ENCODE peak calls at places on chromosome 13, in nine cellular contexts. Z, W, J, M, Y, D, X, A and I are unnamed samples.

GRCh38 chr13:51895906-51896888 is 34.4 kb downstream of the CCDC70 start:
- DNase-seq in Y (peak; percentile 60), X (peak; percentile 56), Z (peak; percentile 7), M (peak; percentile 65), D (peak; percentile 70), J (peak; percentile 57), A (peak; percentile 84), W (no peak), I (no peak)

GRCh38 chr13:26050568-26051230 is 1.1 kb downstream of the SHISA2 start:
- DNase-seq in Z (no peak), J (no peak), A (peak; percentile 83), D (peak; percentile 68), W (no peak), Y (no peak), X (no peak), M (no peak), I (no peak)

GRCh38 chr13:22256111-22256639 is 585.3 kb downstream of the FGF9 start:
- DNase-seq in W (no peak), D (no peak), M (no peak), Z (no peak), J (no peak), X (no peak), A (no peak), Y (no peak), I (no peak)

GRCh38 chr13:95288899-95289500 is 12.3 kb downstream of the ABCC4 start:
- DNase-seq in J (no peak), Z (no peak), W (no peak), Y (no peak), X (no peak), M (no peak), D (no peak), A (peak; percentile 64), I (peak; percentile 78)

GRCh38 chr13:97875218-97875617 is 78.3 kb upstream of the IPO5 start:
- DNase-seq in W (no peak), X (no peak), J (no peak), Z (no peak), A (no peak), Y (no peak), D (no peak), M (no peak), I (no peak)

GRCh38 chr13:83286737-83287136 is 595.5 kb downstream of the SLITRK1 start:
- DNase-seq in A (no peak), X (peak; percentile 80), W (no peak), M (peak; percentile 46), Y (no peak), D (no peak), Z (no peak), J (peak; percentile 48), I (no peak)

GRCh38 chr13:105485061-105485460 is 1050.4 kb downstream of the EFNB2 start:
- DNase-seq in Z (no peak), W (no peak), D (no peak), Y (no peak), X (no peak), J (no peak), M (no peak), A (no peak), I (no peak)

GRCh38 chr13:108115739-108116138 is 99.6 kb downstream of the LIG4 start:
- DNase-seq in W (no peak), Y (no peak), A (no peak), J (no peak), X (no peak), Z (no peak), M (no peak), D (no peak), I (no peak)

GRCh38 chr13:41494202-41494601 is 36.9 kb downstream of the RGCC start:
- DNase-seq in X (no peak), J (no peak), A (no peak), M (no peak), W (no peak), Y (no peak), Z (no peak), D (no peak), I (no peak)

GRCh38 chr13:96824110-96824509 is 170.2 kb downstream of the OXGR1 start:
- DNase-seq in W (no peak), Z (no peak), M (no peak), D (no peak), X (peak; percentile 35), Y (no peak), A (no peak), J (no peak), I (no peak)

GRCh38 chr13:43316997-43317396 is 293.6 kb downstream of the DNAJC15 start:
- DNase-seq in Z (no peak), W (peak; percentile 28), Y (no peak), M (peak; percentile 68), X (peak; percentile 68), D (no peak), J (no peak), A (peak; percentile 77), I (no peak)

GRCh38 chr13:85825454-85825853 is 26.2 kb upstream of the SLITRK6 start:
- DNase-seq in Z (no peak), Y (no peak), X (no peak), M (no peak), W (no peak), A (no peak), D (no peak), J (no peak), I (no peak)

GRCh38 chr13:33509642-33510229 is 224.2 kb upstream of the STARD13 start:
- DNase-seq in X (peak; percentile 62), D (no peak), A (peak; percentile 49), J (peak; percentile 23), W (peak; percentile 56), Y (peak; percentile 43), M (no peak), Z (no peak), I (no peak)

GRCh38 chr13:32056316-32056715 is 24.7 kb downstream of the FRY start:
- DNase-seq in Y (peak; percentile 56), Z (no peak), M (no peak), W (no peak), A (no peak), D (no peak), X (no peak), J (peak; percentile 33), I (no peak)

GRCh38 chr13:20053016-20053415 is 94.5 kb downstream of the ZMYM2 start:
- DNase-seq in Y (no peak), A (peak; percentile 51), W (no peak), Z (no peak), J (no peak), M (no peak), D (no peak), X (peak; percentile 27), I (no peak)

GRCh38 chr13:64993514-64994164 is 2236.5 kb downstream of the PCDH9 start:
- DNase-seq in W (no peak), M (no peak), A (no peak), D (no peak), Z (no peak), Y (no peak), J (no peak), X (no peak), I (no peak)

GRCh38 chr13:22220186-22221160 is 549.6 kb downstream of the FGF9 start:
- DNase-seq in J (no peak), W (no peak), Y (peak; percentile 37), A (no peak), M (no peak), X (no peak), Z (no peak), D (no peak), I (no peak)

GRCh38 chr13:43573787-43574562 is 212.8 kb downstream of the ENOX1 start:
- DNase-seq in M (peak; percentile 17), J (no peak), D (no peak), Z (no peak), A (no peak), X (no peak), W (no peak), Y (no peak), I (no peak)

GRCh38 chr13:110506396-110506795 is 55.1 kb downstream of the RAB20 start:
- DNase-seq in J (no peak), Z (no peak), M (no peak), Y (no peak), W (no peak), D (peak; percentile 81), X (no peak), A (peak; percentile 37), I (no peak)
- H3K4me3 ChIP-seq in J (no peak overlapping the region), Z (no peak overlapping the region), M (no peak overlapping the region), Y (no peak overlapping the region), W (no peak overlapping the region), D (no peak overlapping the region), X (no peak overlapping the region), A (no peak overlapping the region), I (no peak overlapping the region)

GRCh38 chr13:45393941-45394570 is 24.1 kb downstream of the SLC25A30 start:
- DNase-seq in A (peak; percentile 87), M (peak; percentile 56), W (no peak), Y (no peak), X (peak; percentile 63), J (peak; percentile 56), Z (no peak), D (no peak), I (no peak)
- TF ChIP-seq CTCF in A (peak; percentile 49), M (peak; percentile 68), W (peak; percentile 52), Y (peak; percentile 42), X (peak; percentile 73), J (peak; percentile 58), Z (peak; percentile 80), D (peak; percentile 11), I (peak; percentile 85)

GRCh38 chr13:99414048-99414995 is 87.0 kb upstream of the TM9SF2 start:
- DNase-seq in W (no peak), Z (no peak), X (no peak), A (no peak), Y (no peak), M (no peak), D (no peak), J (no peak), I (no peak)

GRCh38 chr13:99415851-99416331 is 85.4 kb upstream of the TM9SF2 start:
- DNase-seq in Z (no peak), M (no peak), W (peak; percentile 20), Y (no peak), D (no peak), A (no peak), J (no peak), X (no peak), I (no peak)

GRCh38 chr13:99415014-99415650 is 86.1 kb upstream of the TM9SF2 start:
- DNase-seq in Y (no peak), A (no peak), Z (no peak), M (no peak), X (no peak), J (no peak), W (peak; percentile 38), D (no peak), I (no peak)

GRCh38 chr13:99416411-99417121 is 84.7 kb upstream of the TM9SF2 start:
- DNase-seq in Y (no peak), M (no peak), X (no peak), A (no peak), D (no peak), Z (no peak), J (no peak), W (peak; percentile 13), I (no peak)

DNA sequence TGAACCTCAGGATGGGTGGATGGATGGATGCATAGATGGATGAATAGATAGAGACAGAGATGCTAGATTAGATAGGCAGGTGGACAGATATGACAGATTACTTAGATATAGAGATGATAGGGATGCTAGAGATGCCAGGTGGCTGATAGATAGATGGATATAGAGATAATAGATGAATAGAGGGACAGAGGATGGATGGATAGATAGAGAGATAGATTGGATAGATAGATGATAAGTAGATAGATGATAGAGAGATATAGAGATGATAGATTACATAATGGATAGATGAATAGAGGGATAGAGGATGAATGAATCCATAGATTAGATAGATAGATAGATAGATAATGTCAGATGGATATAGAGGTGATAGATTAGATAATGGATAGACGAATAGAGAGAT is 88.4 kb upstream of the TM9SF2 start:
- DNase-seq in Z (no peak), A (no peak), M (no peak), J (no peak), Y (no peak), W (no peak), X (no peak), D (no peak), I (no peak)
- H3K4me3 ChIP-seq in Z (no peak overlapping the region), A (no peak overlapping the region), M (no peak overlapping the region), J (no peak overlapping the region), Y (no peak overlapping the region), W (no peak overlapping the region), X (no peak overlapping the region), D (no peak overlapping the region), I (no peak overlapping the region)

GRCh38 chr13:112225429-112226090 is 150.6 kb upstream of the SPACA7 start:
- DNase-seq in X (no peak), Z (no peak), J (no peak), D (no peak), M (no peak), Y (no peak), W (no peak), A (peak; percentile 72), I (no peak)
- TF ChIP-seq CTCF in X (no peak), Z (no peak), J (no peak), D (no peak), M (no peak), Y (no peak), W (no peak), A (no peak), I (no peak)